ENCODE peak calls at places on chromosomes 13 and 19, in four cellular contexts. One of them, this sample, is unnamed.

GRCh38 chr19:40804783-40805242 is 5.8 kb downstream of the EGLN2 start:
- DNase-seq in IMR-90: no peak
- DNase-seq in mammary epithelial cell: no peak
- DNase-seq in GM23338: no peak
- DNase-seq in this sample: no peak

GRCh38 chr13:51380269-51380668 is 40.8 kb downstream of the SERPINE3 start:
- DNase-seq in GM23338: no peak
- DNase-seq in mammary epithelial cell: peak; percentile 33
- DNase-seq in IMR-90: peak; percentile 16
- DNase-seq in this sample: peak; percentile 34

GRCh38 chr19:42051166-42052115 is 18.6 kb downstream of the GRIK5 start:
- DNase-seq in mammary epithelial cell: peak; percentile 99
- DNase-seq in GM23338: peak; percentile 20
- DNase-seq in IMR-90: no peak
- DNase-seq in this sample: peak; percentile 99

GRCh38 chr13:114088863-114089262 is 43.6 kb downstream of the RASA3 start:
- DNase-seq in IMR-90: no peak
- DNase-seq in GM23338: no peak
- DNase-seq in mammary epithelial cell: no peak
- DNase-seq in this sample: no peak

GRCh38 chr13:110684388-110685056 is 21.4 kb downstream of the CARS2 start:
- DNase-seq in IMR-90: no peak
- DNase-seq in GM23338: no peak
- DNase-seq in mammary epithelial cell: no peak
- DNase-seq in this sample: no peak

GRCh38 chr19:47152632-47153031 is 22.0 kb downstream of the SAE1 start:
- DNase-seq in mammary epithelial cell: peak; percentile 89
- DNase-seq in GM23338: no peak
- DNase-seq in IMR-90: peak; percentile 47
- DNase-seq in this sample: peak; percentile 93

GRCh38 chr13:28423010-28423409 is 71.9 kb downstream of the FLT1 start:
- DNase-seq in mammary epithelial cell: no peak
- DNase-seq in IMR-90: no peak
- DNase-seq in GM23338: no peak
- DNase-seq in this sample: no peak

GRCh38 chr13:46327256-46327655 is 59.8 kb downstream of the RUBCNL start:
- DNase-seq in GM23338: no peak
- DNase-seq in mammary epithelial cell: no peak
- DNase-seq in IMR-90: no peak
- DNase-seq in this sample: no peak

GRCh38 chr19:5805465-5806132 is 732 bp downstream of the NRTN start:
- DNase-seq in mammary epithelial cell: peak; percentile 21
- DNase-seq in GM23338: peak; percentile 97
- DNase-seq in IMR-90: peak; percentile 24
- DNase-seq in this sample: peak; percentile 13

GRCh38 chr19:1783354-1783753 is 28.7 kb downstream of the ATP8B3 start:
- DNase-seq in IMR-90: no peak
- DNase-seq in mammary epithelial cell: no peak
- DNase-seq in GM23338: no peak
- DNase-seq in this sample: no peak

GRCh38 chr19:12834976-12835757 is 788 bp upstream of the RTBDN start:
- DNase-seq in GM23338: peak; percentile 90
- DNase-seq in IMR-90: no peak
- DNase-seq in mammary epithelial cell: no peak
- DNase-seq in this sample: no peak

GRCh38 chr19:17172624-17173345 is 42.4 kb upstream of the USE1 start:
- DNase-seq in GM23338: no peak
- DNase-seq in mammary epithelial cell: no peak
- DNase-seq in IMR-90: no peak
- DNase-seq in this sample: no peak

GRCh38 chr19:13979224-13979623 is 26.9 kb downstream of the RFX1 start:
- DNase-seq in IMR-90: no peak
- DNase-seq in GM23338: no peak
- DNase-seq in mammary epithelial cell: no peak
- DNase-seq in this sample: no peak

GRCh38 chr19:4578552-4579248 is 19.2 kb upstream of the SEMA6B start:
- DNase-seq in IMR-90: no peak
- DNase-seq in mammary epithelial cell: no peak
- DNase-seq in GM23338: no peak
- DNase-seq in this sample: no peak

GRCh38 chr13:111393221-111393790 is 72.9 kb downstream of the TEX29 start:
- DNase-seq in GM23338: no peak
- DNase-seq in IMR-90: no peak
- DNase-seq in mammary epithelial cell: no peak
- DNase-seq in this sample: no peak

GRCh38 chr13:97194473-97194872 is 27.7 kb upstream of the MBNL2 start:
- DNase-seq in mammary epithelial cell: peak; percentile 74
- DNase-seq in IMR-90: peak; percentile 78
- DNase-seq in GM23338: peak; percentile 43
- DNase-seq in this sample: peak; percentile 78

GRCh38 chr13:62846302-62846701 is 1430.7 kb upstream of the PCDH20 start:
- DNase-seq in IMR-90: peak; percentile 62
- DNase-seq in GM23338: no peak
- DNase-seq in mammary epithelial cell: no peak
- DNase-seq in this sample: peak; percentile 26

GRCh38 chr13:45974500-45974899 is 78.0 kb downstream of the ZC3H13 start:
- DNase-seq in IMR-90: no peak
- DNase-seq in GM23338: no peak
- DNase-seq in mammary epithelial cell: peak; percentile 12
- DNase-seq in this sample: peak; percentile 18

GRCh38 chr19:38979867-38980266 is 4.3 kb upstream of the FBXO17 start:
- DNase-seq in GM23338: no peak
- DNase-seq in IMR-90: no peak
- DNase-seq in mammary epithelial cell: no peak
- DNase-seq in this sample: no peak

GRCh38 chr19:55838251-55838650 is 1.9 kb downstream of the NLRP4 start:
- DNase-seq in mammary epithelial cell: no peak
- DNase-seq in GM23338: no peak
- DNase-seq in IMR-90: no peak
- DNase-seq in this sample: no peak

GRCh38 chr13:49503951-49504350 is 8.2 kb downstream of the PHF11 start:
- DNase-seq in GM23338: no peak
- DNase-seq in mammary epithelial cell: no peak
- DNase-seq in IMR-90: peak; percentile 51
- DNase-seq in this sample: no peak

GRCh38 chr13:113545455-113545930 is 39.1 kb upstream of the TFDP1 start:
- DNase-seq in GM23338: no peak
- DNase-seq in IMR-90: peak; percentile 47
- DNase-seq in mammary epithelial cell: no peak
- DNase-seq in this sample: peak; percentile 42

GRCh38 chr19:3805859-3806258 is 19.7 kb upstream of the MATK start:
- DNase-seq in IMR-90: no peak
- DNase-seq in GM23338: no peak
- DNase-seq in mammary epithelial cell: no peak
- DNase-seq in this sample: no peak

GRCh38 chr13:95494082-95494681 is 58.3 kb upstream of the CLDN10 start:
- DNase-seq in GM23338: peak; percentile 77
- DNase-seq in mammary epithelial cell: peak; percentile 65
- DNase-seq in IMR-90: peak; percentile 62
- DNase-seq in this sample: peak; percentile 54

GRCh38 chr19:1532003-1532402 is 8.1 kb downstream of the PLK5 start:
- DNase-seq in GM23338: no peak
- DNase-seq in IMR-90: no peak
- DNase-seq in mammary epithelial cell: no peak
- DNase-seq in this sample: no peak

GRCh38 chr13:97205971-97206370 is 16.2 kb upstream of the MBNL2 start:
- DNase-seq in IMR-90: peak; percentile 68
- DNase-seq in GM23338: no peak
- DNase-seq in mammary epithelial cell: peak; percentile 32
- DNase-seq in this sample: no peak

GRCh38 chr13:20231839-20232555 is at the start of gene GJB6:
- DNase-seq in mammary epithelial cell: peak; percentile 8
- DNase-seq in IMR-90: no peak
- DNase-seq in GM23338: peak; percentile 81
- DNase-seq in this sample: peak; percentile 13

GRCh38 chr19:18737954-18738351 is 53.2 kb downstream of the COMP start:
- DNase-seq in mammary epithelial cell: no peak
- DNase-seq in GM23338: no peak
- DNase-seq in IMR-90: no peak
- DNase-seq in this sample: no peak

GRCh38 chr13:29279859-29280258 is 315.6 kb downstream of the SLC7A1 start:
- DNase-seq in GM23338: no peak
- DNase-seq in mammary epithelial cell: no peak
- DNase-seq in IMR-90: no peak
- DNase-seq in this sample: no peak

GRCh38 chr13:86792153-86792651 is 879.0 kb upstream of the SLITRK5 start:
- DNase-seq in GM23338: peak; percentile 44
- DNase-seq in IMR-90: no peak
- DNase-seq in mammary epithelial cell: no peak
- DNase-seq in this sample: no peak

GRCh38 chr19:45346449-45346848 is 5.9 kb downstream of the KLC3 start:
- DNase-seq in mammary epithelial cell: no peak
- DNase-seq in GM23338: peak; percentile 80
- DNase-seq in IMR-90: no peak
- DNase-seq in this sample: no peak

GRCh38 chr19:46724468-46724867 is 7.6 kb upstream of the PRKD2 start:
- DNase-seq in GM23338: no peak
- DNase-seq in mammary epithelial cell: no peak
- DNase-seq in IMR-90: no peak
- DNase-seq in this sample: no peak

GRCh38 chr13:76873454-76873853 is 12.8 kb downstream of the KCTD12 start:
- DNase-seq in IMR-90: no peak
- DNase-seq in GM23338: no peak
- DNase-seq in mammary epithelial cell: no peak
- DNase-seq in this sample: no peak

GRCh38 chr13:51818771-51819511 is 15.0 kb upstream of the DHRS12 start:
- DNase-seq in mammary epithelial cell: peak; percentile 55
- DNase-seq in IMR-90: peak; percentile 53
- DNase-seq in GM23338: no peak
- DNase-seq in this sample: no peak

GRCh38 chr19:33400856-33401682 is 27.6 kb downstream of the CEBPG start:
- DNase-seq in GM23338: no peak
- DNase-seq in IMR-90: no peak
- DNase-seq in mammary epithelial cell: no peak
- DNase-seq in this sample: no peak

GRCh38 chr13:66313408-66313807 is 916.7 kb downstream of the PCDH9 start:
- DNase-seq in IMR-90: no peak
- DNase-seq in GM23338: no peak
- DNase-seq in mammary epithelial cell: no peak
- DNase-seq in this sample: no peak

GRCh38 chr19:39727070-39727800 is 10.6 kb downstream of the CLC start:
- DNase-seq in IMR-90: no peak
- DNase-seq in GM23338: no peak
- DNase-seq in mammary epithelial cell: no peak
- DNase-seq in this sample: no peak

GRCh38 chr13:90709329-90709728 is 638.2 kb upstream of the MIR17HG start:
- DNase-seq in GM23338: no peak
- DNase-seq in IMR-90: no peak
- DNase-seq in mammary epithelial cell: no peak
- DNase-seq in this sample: no peak

GRCh38 chr19:43606569-43607229 is 5.2 kb upstream of the SRRM5 start:
- DNase-seq in GM23338: no peak
- DNase-seq in IMR-90: no peak
- DNase-seq in mammary epithelial cell: peak; percentile 78
- DNase-seq in this sample: peak; percentile 58

GRCh38 chr13:26202365-26202972 is 19.6 kb downstream of the RNF6 start:
- DNase-seq in IMR-90: peak; percentile 64
- DNase-seq in mammary epithelial cell: no peak
- DNase-seq in GM23338: no peak
- DNase-seq in this sample: no peak

GRCh38 chr13:42038661-42039456 is 9.6 kb upstream of the DGKH start:
- DNase-seq in GM23338: no peak
- DNase-seq in mammary epithelial cell: no peak
- DNase-seq in IMR-90: peak; percentile 28
- DNase-seq in this sample: no peak
- H3K27me3 ChIP-seq in GM23338: peaks cover 66% of the 10 kb centered on the region
- H3K27me3 ChIP-seq in mammary epithelial cell: no peaks in the 10 kb centered on the region
- H3K27me3 ChIP-seq in IMR-90: no peaks in the 10 kb centered on the region
- H3K27me3 ChIP-seq in this sample: no peaks in the 10 kb centered on the region

GRCh38 chr13:36848228-36848982 is 29.4 kb downstream of the RFXAP start:
- DNase-seq in GM23338: peak; percentile 56
- DNase-seq in mammary epithelial cell: no peak
- DNase-seq in IMR-90: peak; percentile 19
- DNase-seq in this sample: no peak

GRCh38 chr13:36847541-36848045 is 28.6 kb downstream of the RFXAP start:
- DNase-seq in mammary epithelial cell: no peak
- DNase-seq in IMR-90: no peak
- DNase-seq in GM23338: no peak
- DNase-seq in this sample: no peak

DNA sequence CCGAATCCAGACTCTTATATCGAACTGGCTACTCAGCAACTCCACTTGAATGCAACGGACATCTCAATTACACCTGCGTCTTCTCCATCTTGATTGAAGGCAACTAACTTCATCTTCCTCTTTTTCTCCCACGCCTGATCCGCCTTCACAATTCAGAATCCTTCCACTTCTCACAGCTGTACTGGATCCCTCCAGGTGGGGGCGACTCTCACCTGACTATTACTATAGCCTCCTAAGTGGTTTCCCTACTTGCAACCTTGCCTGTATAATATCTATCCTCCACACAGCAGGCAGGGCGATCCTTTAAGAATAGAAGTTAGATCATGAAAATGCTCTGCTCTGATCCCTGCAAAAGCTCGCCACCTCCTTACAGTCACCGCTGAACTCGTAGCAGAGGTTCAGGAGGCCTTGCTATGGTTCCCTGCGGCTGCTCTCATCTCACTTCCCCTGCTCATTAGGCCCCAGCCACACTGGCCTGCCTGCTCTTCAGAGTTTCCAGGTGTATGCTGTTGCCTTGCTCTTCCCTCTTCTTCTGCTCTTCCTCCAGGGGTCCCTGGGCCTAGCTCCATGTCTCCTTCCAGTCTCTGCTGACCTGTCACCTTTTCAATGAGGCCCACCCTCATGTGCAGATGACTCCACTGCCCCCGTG is 31.9 kb downstream of the RFXAP start:
- DNase-seq in IMR-90: no peak
- DNase-seq in mammary epithelial cell: no peak
- DNase-seq in GM23338: peak; percentile 73
- DNase-seq in this sample: no peak
- TF ChIP-seq CTCF in IMR-90: peak; percentile 28
- TF ChIP-seq CTCF in mammary epithelial cell: peak; percentile 19
- TF ChIP-seq CTCF in GM23338: peak; percentile 74
- TF ChIP-seq CTCF in this sample: peak; percentile 40

GRCh38 chr19:50693064-50693975 is 26.3 kb downstream of the SHANK1 start:
- DNase-seq in IMR-90: no peak
- DNase-seq in mammary epithelial cell: no peak
- DNase-seq in GM23338: peak; percentile 74
- DNase-seq in this sample: no peak
- H3K27me3 ChIP-seq in IMR-90: peaks cover 31% of the 10 kb centered on the region
- H3K27me3 ChIP-seq in mammary epithelial cell: peaks cover 9% of the 10 kb centered on the region
- H3K27me3 ChIP-seq in GM23338: peaks cover 91% of the 10 kb centered on the region
- H3K27me3 ChIP-seq in this sample: peaks cover 41% of the 10 kb centered on the region

GRCh38 chr13:44435142-44435982 is 61.7 kb downstream of the SERP2 start:
- DNase-seq in GM23338: peak; percentile 100
- DNase-seq in mammary epithelial cell: peak; percentile 97
- DNase-seq in IMR-90: peak; percentile 98
- DNase-seq in this sample: peak; percentile 97
- TF ChIP-seq CTCF in GM23338: no peak
- TF ChIP-seq CTCF in mammary epithelial cell: no peak
- TF ChIP-seq CTCF in IMR-90: peak; percentile 1
- TF ChIP-seq CTCF in this sample: no peak

GRCh38 chr13:23984541-23984940 is 87.2 kb upstream of the C1QTNF9B start:
- DNase-seq in mammary epithelial cell: peak; percentile 53
- DNase-seq in GM23338: no peak
- DNase-seq in IMR-90: no peak
- DNase-seq in this sample: peak; percentile 56
- H3K27me3 ChIP-seq in mammary epithelial cell: peaks cover 2% of the 10 kb centered on the region
- H3K27me3 ChIP-seq in GM23338: no peaks in the 10 kb centered on the region
- H3K27me3 ChIP-seq in IMR-90: no peaks in the 10 kb centered on the region
- H3K27me3 ChIP-seq in this sample: peaks cover 38% of the 10 kb centered on the region

GRCh38 chr13:93233997-93234416 is 7.4 kb downstream of the GPC6 start:
- DNase-seq in mammary epithelial cell: no peak
- DNase-seq in GM23338: peak; percentile 86
- DNase-seq in IMR-90: no peak
- DNase-seq in this sample: no peak
- TF ChIP-seq CTCF in mammary epithelial cell: peak; percentile 26
- TF ChIP-seq CTCF in GM23338: peak; percentile 80
- TF ChIP-seq CTCF in IMR-90: no peak
- TF ChIP-seq CTCF in this sample: peak; percentile 33